ENCODE peak calls at places on chromosomes 12 and 14, in four cellular contexts. C, O, K and P are unnamed samples. For H3K27me3, the result is how much of the 10 kb centered on the place peaks cover.

GRCh38 chr14:70425349-70425748 is 8.5 kb upstream of the SYNJ2BP start:
- DNase-seq in K (no peak), O (no peak), C (no peak), P (no peak)

GRCh38 chr12:12560587-12561304 is 1.9 kb downstream of the DUSP16 start:
- DNase-seq in K (peak), C (peak), O (no peak), P (no peak)

GRCh38 chr12:105317453-105317852 is 13.0 kb upstream of the C12orf75 start:
- DNase-seq in O (no peak), K (no peak), C (no peak), P (no peak)

GRCh38 chr14:31492759-31493498 is 5.1 kb upstream of the GPR33 start:
- DNase-seq in O (no peak), C (no peak), K (no peak), P (no peak)

GRCh38 chr12:27527512-27527911 is 3.5 kb downstream of the PPFIBP1 start:
- DNase-seq in O (no peak), K (no peak), C (no peak), P (no peak)

GRCh38 chr12:3003593-3003992 is 44.4 kb downstream of the TEAD4 start:
- DNase-seq in C (no peak), O (no peak), K (no peak), P (no peak)

GRCh38 chr12:109963743-109964429 is 32.3 kb downstream of the GIT2 start:
- DNase-seq in K (no peak), O (no peak), C (no peak), P (no peak)

GRCh38 chr12:123533672-123534643 is at the start of gene RILPL1:
- DNase-seq in K (peak), O (no peak), C (no peak), P (peak)

GRCh38 chr12:129704232-129704830 is 199.5 kb downstream of the TMEM132D start:
- DNase-seq in C (no peak), K (no peak), O (peak), P (no peak)

GRCh38 chr12:91636721-91637120 is 454.1 kb upstream of the DCN start:
- DNase-seq in O (no peak), K (no peak), C (no peak), P (no peak)

GRCh38 chr14:42110167-42110566 is 503.5 kb downstream of the LRFN5 start:
- DNase-seq in O (no peak), C (no peak), K (peak), P (peak)

GRCh38 chr12:105226219-105226618 is 9.8 kb downstream of the APPL2 start:
- DNase-seq in K (no peak), C (no peak), O (no peak), P (no peak)

GRCh38 chr12:14810167-14810952 is 3.6 kb downstream of the SMCO3 start:
- DNase-seq in K (no peak), O (no peak), C (no peak), P (no peak)

GRCh38 chr12:82329508-82329907 is 28.7 kb downstream of the CCDC59 start:
- DNase-seq in C (no peak), K (no peak), O (no peak), P (no peak)

GRCh38 chr12:120481022-120481767 is 11.6 kb upstream of the SRSF9 start:
- DNase-seq in K (no peak), C (no peak), O (no peak), P (no peak)

GRCh38 chr12:11706509-11707331 is 57.2 kb downstream of the ETV6 start:
- DNase-seq in O (no peak), K (peak), C (no peak), P (no peak)

GRCh38 chr14:101731187-101732080 is 30.1 kb upstream of the PPP2R5C start:
- DNase-seq in K (peak), O (no peak), C (peak), P (no peak)

GRCh38 chr12:100249936-100250335 is 16.9 kb downstream of the DEPDC4 start:
- DNase-seq in C (no peak), K (no peak), O (no peak), P (no peak)

GRCh38 chr14:101284711-101285110 is 276.6 kb upstream of the DIO3 start:
- DNase-seq in O (no peak), C (no peak), K (no peak), P (no peak)

GRCh38 chr14:34297786-34298520 is 164.1 kb downstream of the SPTSSA start:
- DNase-seq in K (peak), O (no peak), C (no peak), P (no peak)

GRCh38 chr12:70049596-70050360 is 193.5 kb upstream of the CNOT2 start:
- DNase-seq in O (no peak), C (peak), K (no peak), P (no peak)

GRCh38 chr14:50615566-50615965 is 52.5 kb downstream of the SAV1 start:
- DNase-seq in O (no peak), C (no peak), K (no peak), P (no peak)
- TF ChIP-seq YY1 in O (no peak), C (no peak), K (no peak), P (no peak)

GRCh38 chr12:124755801-124756148 is 107.9 kb downstream of the SCARB1 start:
- DNase-seq in K (no peak), C (no peak), O (no peak), P (no peak)
- H3K27me3 ChIP-seq in K (half or more), C (under half), O (under half), P (under half)

GRCh38 chr12:131920902-131921840 is 7.9 kb upstream of the PUS1 start:
- DNase-seq in K (no peak), C (no peak), O (no peak), P (no peak)

GRCh38 chr12:131918311-131919050 is 10.6 kb upstream of the PUS1 start:
- DNase-seq in O (no peak), K (no peak), C (no peak), P (no peak)

GRCh38 chr12:131919366-131920156 is 9.5 kb upstream of the PUS1 start:
- DNase-seq in O (no peak), K (no peak), C (no peak), P (no peak)

GRCh38 chr12:131919051-131919347 is 10.1 kb upstream of the PUS1 start:
- DNase-seq in C (no peak), O (no peak), K (no peak), P (no peak)

DNA sequence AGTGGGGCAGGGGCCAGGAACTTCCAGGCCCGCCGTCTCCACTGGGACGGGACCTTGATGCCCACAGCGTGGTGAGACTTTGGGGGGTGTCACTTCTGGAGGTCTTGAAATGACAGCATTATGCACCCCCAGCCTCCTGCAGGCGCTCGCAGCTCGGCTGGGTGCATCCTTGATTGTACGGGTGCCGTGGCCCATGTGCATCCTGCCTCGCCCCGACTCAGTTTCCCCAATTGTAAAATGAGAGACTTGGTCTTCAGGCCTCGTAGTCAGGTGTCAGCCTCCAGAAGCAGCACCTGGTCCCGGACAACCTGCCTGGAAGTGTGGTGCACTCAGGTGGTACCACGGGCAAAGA is 8.9 kb upstream of the PUS1 start:
- DNase-seq in O (no peak), K (no peak), C (no peak), P (no peak)
- TF ChIP-seq SUZ12 in O (no peak), K (no peak), C (no peak), P (no peak)

DNA sequence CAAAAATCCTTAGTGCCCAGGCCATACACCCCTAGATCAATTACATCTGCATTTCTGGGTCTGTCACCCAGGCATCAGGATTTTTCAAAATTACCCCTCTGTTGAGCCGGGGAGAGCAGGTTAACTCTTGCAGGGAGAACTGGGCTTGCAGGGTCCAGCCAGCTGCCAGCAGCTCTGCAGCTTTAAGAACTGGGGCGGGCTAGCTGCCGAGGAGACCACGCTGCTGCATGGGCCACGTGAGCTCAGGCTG is at the start of gene DGLUCY:
- DNase-seq in K (no peak), O (no peak), C (no peak), P (no peak)
- TF ChIP-seq YY1 in K (no peak), O (no peak), C (no peak), P (no peak)

GRCh38 chr12:4891866-4892265 is 17.8 kb upstream of the KCNA1 start:
- DNase-seq in C (no peak), O (no peak), K (no peak), P (no peak)
- H3K27me3 ChIP-seq in C (under half), O (under half), K (under half), P (under half)